ENCODE peak calls at places on chromosomes 4 and X, in five cellular contexts. T is colonic mucosa, P is T-helper 9 cell, A is uterus, V is GM03348. W is an unnamed sample.

GRCh38 chrX:13938053-13938765 is 91.5 kb downstream of the GEMIN8 start:
- DNase-seq in T (peak), P (no peak), A (no peak), V (peak), W (peak)

GRCh38 chrX:68343551-68343950 is 89.7 kb downstream of the OPHN1 start:
- DNase-seq in T (no peak), P (no peak), A (no peak), V (no peak), W (no peak)

GRCh38 chr4:129565214-129565613 is 469.3 kb downstream of the C4orf33 start:
- DNase-seq in T (no peak), P (no peak), A (no peak), V (no peak), W (no peak)

GRCh38 chr4:102492531-102493241 is 8.5 kb upstream of the NFKB1 start:
- DNase-seq in T (no peak), P (no peak), A (no peak), V (no peak), W (no peak)

GRCh38 chrX:44062842-44063241 is 89.7 kb upstream of the NDP start:
- DNase-seq in T (no peak), P (no peak), A (peak), V (no peak), W (peak)

GRCh38 chr4:109631709-109632108 is 71.5 kb downstream of the CASP6 start:
- DNase-seq in T (peak), P (no peak), A (peak), V (peak), W (peak)

GRCh38 chr4:150479665-150480064 is 102.3 kb upstream of the MAB21L2 start:
- DNase-seq in T (no peak), P (no peak), A (no peak), V (no peak), W (no peak)

GRCh38 chr4:102981005-102981404 is 38.5 kb downstream of the SLC9B1 start:
- DNase-seq in T (no peak), P (no peak), A (no peak), V (no peak), W (no peak)

GRCh38 chr4:951594-952468 is 19.6 kb downstream of the TMEM175 start:
- DNase-seq in T (peak), P (no peak), A (peak), V (no peak), W (no peak)

GRCh38 chr4:2007804-2008670 is 737 bp downstream of the NELFA start:
- DNase-seq in T (no peak), P (no peak), A (no peak), V (no peak), W (peak)